ENCODE peak calls at places on chromosome 7, in ten cellular contexts. G, H, T, U, F, B, C, R, V and D are unnamed samples.

GRCh38 chr7:18624436-18624835 is 128.9 kb downstream of the HDAC9 start:
- DNase-seq in C (no peak), V (no peak), R (no peak), F (no peak), H (no peak), G (no peak), B (no peak), T (no peak), U (no peak), D (no peak)

GRCh38 chr7:31767686-31768358 is 80.8 kb downstream of the PPP1R17 start:
- DNase-seq in B (no peak), F (no peak), R (no peak), H (no peak), G (no peak), U (no peak), C (no peak), T (no peak), V (peak; percentile 72), D (no peak)

GRCh38 chr7:98212532-98213041 is 1.3 kb downstream of the BHLHA15 start:
- DNase-seq in B (no peak), F (no peak), H (peak; percentile 63), U (no peak), C (no peak), G (no peak), V (peak; percentile 25), T (peak; percentile 60), R (peak; percentile 42), D (no peak)

GRCh38 chr7:6453737-6454136 is 6.0 kb upstream of the DAGLB start:
- DNase-seq in G (no peak), V (no peak), U (no peak), H (peak; percentile 26), R (peak; percentile 13), F (no peak), T (no peak), B (no peak), C (no peak), D (peak; percentile 94)

GRCh38 chr7:127900116-127900515 is 131.1 kb downstream of the LRRC4 start:
- DNase-seq in T (no peak), U (no peak), F (no peak), B (no peak), G (no peak), R (no peak), C (no peak), V (no peak), H (no peak), D (no peak)

GRCh38 chr7:35465791-35466336 is 212.0 kb upstream of the TBX20 start:
- DNase-seq in U (no peak), G (no peak), F (no peak), C (no peak), H (no peak), B (no peak), V (no peak), T (peak; percentile 90), R (peak; percentile 84), D (no peak)

GRCh38 chr7:113087278-113087998 is 811 bp upstream of the GPR85 start:
- DNase-seq in B (no peak), C (no peak), T (no peak), R (no peak), F (no peak), H (no peak), U (no peak), G (no peak), V (no peak), D (peak; percentile 43)

GRCh38 chr7:24971333-24972165 is 8.4 kb downstream of the OSBPL3 start:
- DNase-seq in C (no peak), G (no peak), F (no peak), H (no peak), U (no peak), T (no peak), B (no peak), R (no peak), V (peak; percentile 33), D (peak; percentile 79)

GRCh38 chr7:132709971-132710567 is 133.8 kb upstream of the PLXNA4 start:
- DNase-seq in T (no peak), B (no peak), H (no peak), C (no peak), U (no peak), F (no peak), V (no peak), G (peak; percentile 23), R (no peak), D (no peak)

GRCh38 chr7:144791488-144791887 is 44.4 kb downstream of the TPK1 start:
- DNase-seq in B (no peak), U (no peak), R (no peak), C (no peak), G (no peak), V (no peak), F (no peak), H (no peak), T (no peak), D (no peak)

GRCh38 chr7:151592868-151593486 is 73.3 kb upstream of the RHEB start:
- DNase-seq in C (no peak), G (no peak), H (no peak), T (no peak), V (no peak), U (no peak), F (no peak), R (no peak), B (no peak), D (peak; percentile 39)

GRCh38 chr7:90626011-90626410 is 29.9 kb downstream of the CDK14 start:
- DNase-seq in G (no peak), R (no peak), B (no peak), C (no peak), U (no peak), F (no peak), V (no peak), T (no peak), H (no peak), D (no peak)

GRCh38 chr7:55641811-55642210 is 69.5 kb upstream of the VOPP1 start:
- DNase-seq in G (no peak), R (no peak), U (no peak), F (no peak), B (no peak), C (no peak), H (no peak), V (no peak), T (no peak), D (peak; percentile 20)

GRCh38 chr7:138954545-138955475 is 26.4 kb downstream of the KIAA1549 start:
- DNase-seq in U (no peak), V (peak; percentile 56), G (no peak), H (no peak), C (no peak), B (no peak), T (no peak), F (no peak), R (no peak), D (no peak)

GRCh38 chr7:117124585-117125220 is 171.4 kb downstream of the ST7 start:
- DNase-seq in G (peak; percentile 30), H (peak; percentile 82), C (no peak), T (peak; percentile 72), U (peak; percentile 14), B (peak; percentile 60), F (peak; percentile 47), R (peak; percentile 75), V (no peak), D (peak; percentile 57)

GRCh38 chr7:99398891-99399445 is 9.4 kb downstream of the PDAP1 start:
- DNase-seq in R (no peak), T (no peak), G (no peak), V (no peak), C (no peak), B (no peak), H (no peak), F (no peak), U (no peak), D (no peak)
- H3K27ac ChIP-seq in R (no peak overlapping the region), T (no peak overlapping the region), G (no peak overlapping the region), V (no peak overlapping the region), C (no peak overlapping the region), B (no peak overlapping the region), H (no peak overlapping the region), F (no peak overlapping the region), U (no peak overlapping the region), D (no peak overlapping the region)

GRCh38 chr7:106466867-106467266 is 182.1 kb upstream of the NAMPT start:
- DNase-seq in U (no peak), C (no peak), F (no peak), T (no peak), V (no peak), R (no peak), B (no peak), H (no peak), G (no peak), D (no peak)
- H3K27ac ChIP-seq in U (no peak overlapping the region), C (no peak overlapping the region), F (no peak overlapping the region), T (no peak overlapping the region), V (no peak overlapping the region), R (no peak overlapping the region), B (no peak overlapping the region), H (no peak overlapping the region), G (no peak overlapping the region), D (no peak overlapping the region)

GRCh38 chr7:107951172-107951787 is 51.7 kb downstream of the LAMB1 start:
- DNase-seq in U (no peak), V (no peak), T (no peak), H (no peak), B (no peak), G (no peak), F (no peak), R (no peak), C (no peak), D (no peak)

GRCh38 chr7:107955394-107955793 is 47.6 kb downstream of the LAMB1 start:
- DNase-seq in V (no peak), B (no peak), F (no peak), H (no peak), R (no peak), U (no peak), C (no peak), G (no peak), T (no peak), D (no peak)

GRCh38 chr7:107951896-107952295 is 51.1 kb downstream of the LAMB1 start:
- DNase-seq in V (no peak), B (no peak), U (no peak), F (no peak), G (no peak), T (no peak), R (no peak), C (no peak), H (no peak), D (no peak)

GRCh38 chr7:107953265-107953923 is 49.6 kb downstream of the LAMB1 start:
- DNase-seq in H (no peak), B (no peak), G (no peak), F (no peak), R (no peak), V (no peak), T (no peak), C (no peak), U (no peak), D (no peak)

GRCh38 chr7:107953924-107954303 is 49.0 kb downstream of the LAMB1 start:
- DNase-seq in T (no peak), H (no peak), G (no peak), R (no peak), U (no peak), B (no peak), F (no peak), C (no peak), V (no peak), D (no peak)
- H3K27ac ChIP-seq in T (no peak overlapping the region), H (peak overlapping the region; percentile 68), G (no peak overlapping the region), R (no peak overlapping the region), U (no peak overlapping the region), B (no peak overlapping the region), F (peak overlapping the region; percentile 50), C (no peak overlapping the region), V (no peak overlapping the region), D (no peak overlapping the region)

DNA sequence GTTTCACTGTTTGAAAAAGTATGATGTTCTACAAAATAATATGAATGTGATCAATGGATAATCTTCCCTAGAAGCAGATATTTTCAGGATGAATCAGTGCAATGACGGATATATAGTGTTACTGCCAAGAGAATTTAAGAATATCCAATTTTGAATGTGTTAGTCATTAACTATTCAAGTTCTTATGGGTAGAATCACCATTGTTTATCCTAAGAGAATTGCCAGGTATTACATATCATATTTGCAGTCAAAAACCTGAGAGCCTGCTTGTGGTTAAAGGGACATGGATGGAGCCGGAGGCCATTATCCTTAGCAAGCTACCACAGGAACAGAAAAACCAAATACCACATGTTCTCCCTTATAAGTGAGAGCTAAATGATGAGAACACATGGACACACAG is 26.9 kb downstream of the AHR start:
- DNase-seq in V (no peak), H (no peak), F (no peak), C (no peak), R (no peak), T (no peak), G (no peak), U (no peak), B (no peak), D (no peak)
- H3K27ac ChIP-seq in V (no peak overlapping the region), H (no peak overlapping the region), F (no peak overlapping the region), C (no peak overlapping the region), R (no peak overlapping the region), T (no peak overlapping the region), G (no peak overlapping the region), U (no peak overlapping the region), B (no peak overlapping the region), D (peak overlapping the region; percentile 78)